ENCODE peak calls at places on chromosomes 7 and 10, in nine cellular contexts. One of them, this sample, is unnamed. For H3K27me3, the result is how much of the 10 kb centered on the place peaks cover.

GRCh38 chr7:33075818-33076483 is 13.4 kb upstream of the NT5C3A start:
- DNase-seq in CD8-positive, alpha-beta memory T cell: no peak
- DNase-seq in PC-3: peak
- DNase-seq in colonic mucosa: no peak
- DNase-seq in AG04450: no peak
- DNase-seq in hepatocyte: no peak
- DNase-seq in foreskin keratinocyte: no peak
- DNase-seq in mammary epithelial cell: no peak
- DNase-seq in cardiac muscle cell: no peak
- DNase-seq in this sample: no peak

GRCh38 chr10:45243261-45243660 is 72.1 kb downstream of the OR13A1 start:
- DNase-seq in PC-3: no peak
- DNase-seq in hepatocyte: no peak
- DNase-seq in mammary epithelial cell: no peak
- DNase-seq in cardiac muscle cell: no peak
- DNase-seq in CD8-positive, alpha-beta memory T cell: no peak
- DNase-seq in colonic mucosa: no peak
- DNase-seq in AG04450: no peak
- DNase-seq in foreskin keratinocyte: no peak
- DNase-seq in this sample: no peak

GRCh38 chr7:137411446-137411845 is 67.9 kb upstream of the PTN start:
- DNase-seq in PC-3: no peak
- DNase-seq in CD8-positive, alpha-beta memory T cell: no peak
- DNase-seq in colonic mucosa: no peak
- DNase-seq in cardiac muscle cell: no peak
- DNase-seq in hepatocyte: no peak
- DNase-seq in mammary epithelial cell: no peak
- DNase-seq in AG04450: no peak
- DNase-seq in foreskin keratinocyte: no peak
- DNase-seq in this sample: no peak

GRCh38 chr10:104337985-104338735 is at the start of gene ITPRIP:
- DNase-seq in mammary epithelial cell: peak
- DNase-seq in PC-3: peak
- DNase-seq in cardiac muscle cell: peak
- DNase-seq in CD8-positive, alpha-beta memory T cell: peak
- DNase-seq in colonic mucosa: peak
- DNase-seq in hepatocyte: peak
- DNase-seq in AG04450: no peak
- DNase-seq in foreskin keratinocyte: no peak
- DNase-seq in this sample: peak

GRCh38 chr10:1938317-1938716 is 201.0 kb upstream of the ADARB2 start:
- DNase-seq in cardiac muscle cell: no peak
- DNase-seq in colonic mucosa: no peak
- DNase-seq in CD8-positive, alpha-beta memory T cell: peak
- DNase-seq in hepatocyte: no peak
- DNase-seq in PC-3: no peak
- DNase-seq in AG04450: no peak
- DNase-seq in foreskin keratinocyte: no peak
- DNase-seq in mammary epithelial cell: no peak
- DNase-seq in this sample: no peak

GRCh38 chr10:404341-404740 is 269.1 kb downstream of the ZMYND11 start:
- DNase-seq in foreskin keratinocyte: no peak
- DNase-seq in mammary epithelial cell: no peak
- DNase-seq in AG04450: peak
- DNase-seq in CD8-positive, alpha-beta memory T cell: no peak
- DNase-seq in cardiac muscle cell: peak
- DNase-seq in colonic mucosa: peak
- DNase-seq in hepatocyte: peak
- DNase-seq in PC-3: no peak
- DNase-seq in this sample: no peak

GRCh38 chr7:44194069-44194468 is 4.8 kb upstream of the GCK start:
- DNase-seq in mammary epithelial cell: peak
- DNase-seq in AG04450: no peak
- DNase-seq in cardiac muscle cell: no peak
- DNase-seq in colonic mucosa: no peak
- DNase-seq in CD8-positive, alpha-beta memory T cell: no peak
- DNase-seq in foreskin keratinocyte: no peak
- DNase-seq in PC-3: peak
- DNase-seq in hepatocyte: no peak
- DNase-seq in this sample: no peak

GRCh38 chr10:121672733-121673132 is 74.5 kb upstream of the FGFR2 start:
- DNase-seq in PC-3: no peak
- DNase-seq in cardiac muscle cell: no peak
- DNase-seq in CD8-positive, alpha-beta memory T cell: no peak
- DNase-seq in colonic mucosa: no peak
- DNase-seq in hepatocyte: no peak
- DNase-seq in AG04450: no peak
- DNase-seq in foreskin keratinocyte: no peak
- DNase-seq in mammary epithelial cell: no peak
- DNase-seq in this sample: no peak

GRCh38 chr10:30732671-30733070 is 103.1 kb upstream of the LYZL2 start:
- DNase-seq in CD8-positive, alpha-beta memory T cell: no peak
- DNase-seq in cardiac muscle cell: no peak
- DNase-seq in foreskin keratinocyte: no peak
- DNase-seq in mammary epithelial cell: no peak
- DNase-seq in AG04450: no peak
- DNase-seq in PC-3: no peak
- DNase-seq in colonic mucosa: no peak
- DNase-seq in hepatocyte: no peak
- DNase-seq in this sample: no peak

GRCh38 chr10:7123719-7124118 is 287.1 kb downstream of the SFMBT2 start:
- DNase-seq in foreskin keratinocyte: no peak
- DNase-seq in hepatocyte: no peak
- DNase-seq in AG04450: no peak
- DNase-seq in colonic mucosa: no peak
- DNase-seq in CD8-positive, alpha-beta memory T cell: no peak
- DNase-seq in cardiac muscle cell: no peak
- DNase-seq in mammary epithelial cell: no peak
- DNase-seq in PC-3: no peak
- DNase-seq in this sample: no peak

GRCh38 chr10:88986549-88987242 is 3.9 kb upstream of the FAS start:
- DNase-seq in colonic mucosa: no peak
- DNase-seq in CD8-positive, alpha-beta memory T cell: peak
- DNase-seq in hepatocyte: peak
- DNase-seq in PC-3: peak
- DNase-seq in AG04450: no peak
- DNase-seq in foreskin keratinocyte: no peak
- DNase-seq in mammary epithelial cell: peak
- DNase-seq in cardiac muscle cell: peak
- DNase-seq in this sample: peak

GRCh38 chr10:86218842-86219241 is 147.8 kb downstream of the GRID1 start:
- DNase-seq in CD8-positive, alpha-beta memory T cell: no peak
- DNase-seq in colonic mucosa: no peak
- DNase-seq in hepatocyte: no peak
- DNase-seq in cardiac muscle cell: no peak
- DNase-seq in mammary epithelial cell: no peak
- DNase-seq in AG04450: no peak
- DNase-seq in foreskin keratinocyte: no peak
- DNase-seq in PC-3: no peak
- DNase-seq in this sample: no peak

GRCh38 chr7:55230014-55230413 is 135.1 kb upstream of the LANCL2 start:
- DNase-seq in AG04450: no peak
- DNase-seq in PC-3: no peak
- DNase-seq in foreskin keratinocyte: no peak
- DNase-seq in hepatocyte: no peak
- DNase-seq in cardiac muscle cell: no peak
- DNase-seq in CD8-positive, alpha-beta memory T cell: no peak
- DNase-seq in colonic mucosa: no peak
- DNase-seq in mammary epithelial cell: no peak
- DNase-seq in this sample: no peak

GRCh38 chr7:87146740-87147386 is 5.4 kb upstream of the DMTF1 start:
- DNase-seq in foreskin keratinocyte: no peak
- DNase-seq in hepatocyte: no peak
- DNase-seq in cardiac muscle cell: no peak
- DNase-seq in colonic mucosa: no peak
- DNase-seq in PC-3: no peak
- DNase-seq in AG04450: no peak
- DNase-seq in mammary epithelial cell: no peak
- DNase-seq in CD8-positive, alpha-beta memory T cell: no peak
- DNase-seq in this sample: no peak

GRCh38 chr7:130850960-130851359 is 117.0 kb upstream of the KLF14 start:
- DNase-seq in PC-3: no peak
- DNase-seq in AG04450: no peak
- DNase-seq in hepatocyte: no peak
- DNase-seq in colonic mucosa: no peak
- DNase-seq in mammary epithelial cell: no peak
- DNase-seq in CD8-positive, alpha-beta memory T cell: no peak
- DNase-seq in cardiac muscle cell: no peak
- DNase-seq in foreskin keratinocyte: no peak
- DNase-seq in this sample: no peak

GRCh38 chr10:86100581-86101061 is 266.0 kb downstream of the GRID1 start:
- DNase-seq in cardiac muscle cell: peak
- DNase-seq in hepatocyte: peak
- DNase-seq in colonic mucosa: no peak
- DNase-seq in AG04450: no peak
- DNase-seq in foreskin keratinocyte: no peak
- DNase-seq in mammary epithelial cell: no peak
- DNase-seq in CD8-positive, alpha-beta memory T cell: no peak
- DNase-seq in PC-3: peak
- DNase-seq in this sample: no peak

GRCh38 chr7:69837387-69838068 is 239.3 kb downstream of the AUTS2 start:
- DNase-seq in colonic mucosa: no peak
- DNase-seq in cardiac muscle cell: peak
- DNase-seq in hepatocyte: no peak
- DNase-seq in foreskin keratinocyte: no peak
- DNase-seq in mammary epithelial cell: no peak
- DNase-seq in PC-3: no peak
- DNase-seq in CD8-positive, alpha-beta memory T cell: no peak
- DNase-seq in AG04450: no peak
- DNase-seq in this sample: peak

GRCh38 chr10:121899727-121900126 is 28.1 kb downstream of the ATE1 start:
- DNase-seq in foreskin keratinocyte: no peak
- DNase-seq in hepatocyte: no peak
- DNase-seq in mammary epithelial cell: no peak
- DNase-seq in cardiac muscle cell: no peak
- DNase-seq in PC-3: no peak
- DNase-seq in CD8-positive, alpha-beta memory T cell: no peak
- DNase-seq in colonic mucosa: no peak
- DNase-seq in AG04450: no peak
- DNase-seq in this sample: no peak

GRCh38 chr10:114042895-114043531 is 653 bp upstream of the ADRB1 start:
- DNase-seq in hepatocyte: peak
- DNase-seq in CD8-positive, alpha-beta memory T cell: peak
- DNase-seq in mammary epithelial cell: peak
- DNase-seq in foreskin keratinocyte: no peak
- DNase-seq in AG04450: no peak
- DNase-seq in colonic mucosa: no peak
- DNase-seq in PC-3: no peak
- DNase-seq in cardiac muscle cell: no peak
- DNase-seq in this sample: peak

GRCh38 chr10:12561720-12562119 is 212.4 kb downstream of the CAMK1D start:
- DNase-seq in cardiac muscle cell: no peak
- DNase-seq in colonic mucosa: no peak
- DNase-seq in AG04450: no peak
- DNase-seq in mammary epithelial cell: no peak
- DNase-seq in foreskin keratinocyte: no peak
- DNase-seq in CD8-positive, alpha-beta memory T cell: no peak
- DNase-seq in hepatocyte: no peak
- DNase-seq in PC-3: no peak
- DNase-seq in this sample: no peak

GRCh38 chr10:18610517-18610916 is 40.9 kb downstream of the NSUN6 start:
- DNase-seq in AG04450: no peak
- DNase-seq in PC-3: peak
- DNase-seq in cardiac muscle cell: peak
- DNase-seq in hepatocyte: peak
- DNase-seq in colonic mucosa: peak
- DNase-seq in CD8-positive, alpha-beta memory T cell: no peak
- DNase-seq in mammary epithelial cell: peak
- DNase-seq in foreskin keratinocyte: peak
- DNase-seq in this sample: no peak

GRCh38 chr10:119428789-119429188 is 113.7 kb downstream of the RGS10 start:
- DNase-seq in CD8-positive, alpha-beta memory T cell: no peak
- DNase-seq in PC-3: no peak
- DNase-seq in cardiac muscle cell: peak
- DNase-seq in hepatocyte: no peak
- DNase-seq in AG04450: no peak
- DNase-seq in mammary epithelial cell: peak
- DNase-seq in foreskin keratinocyte: no peak
- DNase-seq in colonic mucosa: no peak
- DNase-seq in this sample: peak

DNA sequence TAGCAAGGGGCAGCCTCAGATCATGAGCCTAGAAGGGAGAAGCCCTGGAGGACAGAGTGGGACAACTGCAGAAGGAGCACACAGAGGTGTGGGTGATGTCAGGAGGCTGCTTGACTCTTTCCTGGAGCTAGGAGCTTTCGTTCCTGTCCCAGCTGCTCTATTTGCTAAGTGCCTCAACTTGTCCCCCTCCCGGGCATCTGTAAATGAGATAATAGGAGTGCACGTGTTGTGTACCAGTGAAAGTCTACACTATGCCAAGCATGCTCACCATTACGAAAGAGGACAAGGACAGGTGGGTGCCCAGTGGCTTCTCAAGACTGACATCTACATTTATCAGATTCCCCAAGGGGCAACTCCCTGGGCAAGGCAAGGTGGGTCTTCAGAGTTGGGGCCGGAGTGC is 162.7 kb downstream of the KCNMA1 start:
- DNase-seq in hepatocyte: no peak
- DNase-seq in cardiac muscle cell: no peak
- DNase-seq in foreskin keratinocyte: no peak
- DNase-seq in mammary epithelial cell: no peak
- DNase-seq in AG04450: no peak
- DNase-seq in colonic mucosa: no peak
- DNase-seq in PC-3: no peak
- DNase-seq in CD8-positive, alpha-beta memory T cell: no peak
- DNase-seq in this sample: no peak
- H3K27me3 ChIP-seq in hepatocyte: under half
- H3K27me3 ChIP-seq in cardiac muscle cell: under half
- H3K27me3 ChIP-seq in foreskin keratinocyte: under half
- H3K27me3 ChIP-seq in mammary epithelial cell: under half
- H3K27me3 ChIP-seq in AG04450: under half
- H3K27me3 ChIP-seq in colonic mucosa: under half
- H3K27me3 ChIP-seq in PC-3: under half
- H3K27me3 ChIP-seq in CD8-positive, alpha-beta memory T cell: under half
- H3K27me3 ChIP-seq in this sample: under half

GRCh38 chr10:22625511-22626288 is 88.7 kb downstream of the PIP4K2A start:
- DNase-seq in cardiac muscle cell: no peak
- DNase-seq in PC-3: no peak
- DNase-seq in CD8-positive, alpha-beta memory T cell: no peak
- DNase-seq in AG04450: no peak
- DNase-seq in hepatocyte: no peak
- DNase-seq in foreskin keratinocyte: no peak
- DNase-seq in colonic mucosa: no peak
- DNase-seq in mammary epithelial cell: no peak
- DNase-seq in this sample: peak
- H3K27ac ChIP-seq in cardiac muscle cell: peak
- H3K27ac ChIP-seq in PC-3: peak
- H3K27ac ChIP-seq in CD8-positive, alpha-beta memory T cell: peak
- H3K27ac ChIP-seq in AG04450: no peak
- H3K27ac ChIP-seq in hepatocyte: peak
- H3K27ac ChIP-seq in foreskin keratinocyte: no peak
- H3K27ac ChIP-seq in colonic mucosa: no peak
- H3K27ac ChIP-seq in mammary epithelial cell: no peak
- H3K27ac ChIP-seq in this sample: peak

GRCh38 chr10:78730754-78731153 is 338.0 kb upstream of the ZMIZ1 start:
- DNase-seq in hepatocyte: no peak
- DNase-seq in cardiac muscle cell: no peak
- DNase-seq in AG04450: no peak
- DNase-seq in colonic mucosa: no peak
- DNase-seq in foreskin keratinocyte: no peak
- DNase-seq in PC-3: no peak
- DNase-seq in CD8-positive, alpha-beta memory T cell: no peak
- DNase-seq in mammary epithelial cell: no peak
- DNase-seq in this sample: no peak
- H3K27me3 ChIP-seq in hepatocyte: under half
- H3K27me3 ChIP-seq in cardiac muscle cell: under half
- H3K27me3 ChIP-seq in AG04450: half or more
- H3K27me3 ChIP-seq in colonic mucosa: under half
- H3K27me3 ChIP-seq in foreskin keratinocyte: under half
- H3K27me3 ChIP-seq in PC-3: half or more
- H3K27me3 ChIP-seq in CD8-positive, alpha-beta memory T cell: under half
- H3K27me3 ChIP-seq in mammary epithelial cell: under half
- H3K27me3 ChIP-seq in this sample: under half

GRCh38 chr10:101006593-101007098 is 7.0 kb downstream of the LZTS2 start:
- DNase-seq in PC-3: no peak
- DNase-seq in colonic mucosa: no peak
- DNase-seq in cardiac muscle cell: no peak
- DNase-seq in foreskin keratinocyte: no peak
- DNase-seq in hepatocyte: no peak
- DNase-seq in CD8-positive, alpha-beta memory T cell: no peak
- DNase-seq in AG04450: no peak
- DNase-seq in mammary epithelial cell: no peak
- DNase-seq in this sample: peak
- H3K27ac ChIP-seq in PC-3: no peak
- H3K27ac ChIP-seq in colonic mucosa: no peak
- H3K27ac ChIP-seq in cardiac muscle cell: peak
- H3K27ac ChIP-seq in foreskin keratinocyte: no peak
- H3K27ac ChIP-seq in hepatocyte: no peak
- H3K27ac ChIP-seq in CD8-positive, alpha-beta memory T cell: no peak
- H3K27ac ChIP-seq in AG04450: peak
- H3K27ac ChIP-seq in mammary epithelial cell: no peak
- H3K27ac ChIP-seq in this sample: peak

This sample was measured in SJCRH30.